ENCODE peak calls at places on chromosomes 3 and 15, in eight cellular contexts. E is HCEC 1CT; I is brain microvascular endothelial cell; Z is H9; G is stimulated activated CD4-positive, alpha-beta T cell treated with anti-CD3 and anti-CD28 coated beads, Interleukin-4, amount 100 ng/mL, for 1 hour; M is T-helper 2 cell treated with Interferon-gamma antibody and Interleukin-4, amounts not matched to agents 5 μg/mL and 100 μg/mL, for 36 hours; F is NCI-H510A treated with DMSO at 0.1 percent for 48 hours; S is T-cell. K is an unnamed sample.

GRCh38 chr3:108334698-108335097 is 38.4 kb downstream of the HHLA2 start:
- DNase-seq in M (no peak), G (no peak), I (no peak), E (no peak), F (no peak), S (no peak), Z (no peak), K (no peak)

GRCh38 chr3:105523496-105523895 is 156.8 kb downstream of the ALCAM start:
- DNase-seq in G (no peak), I (no peak), Z (no peak), M (no peak), E (peak; percentile 49), S (no peak), F (no peak), K (no peak)

GRCh38 chr3:172138792-172139507 is 99.6 kb downstream of the FNDC3B start:
- DNase-seq in I (peak; percentile 65), S (no peak), G (peak; percentile 10), E (peak; percentile 42), F (no peak), Z (no peak), M (peak; percentile 21), K (no peak)

GRCh38 chr3:83849331-83849730 is 1109.5 kb upstream of the CADM2 start:
- DNase-seq in G (no peak), S (no peak), Z (no peak), I (no peak), M (no peak), F (no peak), E (no peak), K (no peak)

GRCh38 chr3:124250053-124250452 is 258.1 kb upstream of the ROPN1 start:
- DNase-seq in F (no peak), I (no peak), M (no peak), G (no peak), Z (no peak), S (no peak), E (no peak), K (no peak)

GRCh38 chr15:98713585-98714001 is 65.3 kb downstream of the IGF1R start:
- DNase-seq in E (no peak), M (peak; percentile 5), F (no peak), Z (no peak), I (no peak), S (no peak), G (no peak), K (no peak)

GRCh38 chr3:170802164-170803151 is 67.5 kb downstream of the RPL22L1 start:
- DNase-seq in I (peak; percentile 87), Z (no peak), M (no peak), S (no peak), G (no peak), F (no peak), E (peak; percentile 99), K (no peak)

GRCh38 chr15:99556010-99556409 is 9.8 kb upstream of the MEF2A start:
- DNase-seq in E (no peak), M (no peak), Z (no peak), F (no peak), G (no peak), I (no peak), S (no peak), K (no peak)

GRCh38 chr15:100183921-100184480 is 157.8 kb downstream of the ADAMTS17 start:
- DNase-seq in I (no peak), M (no peak), G (no peak), E (no peak), Z (no peak), S (no peak), F (no peak), K (peak; percentile 22)

GRCh38 chr15:35496585-35496984 is 49.4 kb downstream of the DPH6 start:
- DNase-seq in E (no peak), F (no peak), Z (no peak), I (no peak), G (no peak), M (no peak), S (no peak), K (no peak)

GRCh38 chr15:39976291-39977274 is 42.7 kb downstream of the EIF2AK4 start:
- DNase-seq in Z (peak; percentile 79), M (no peak), G (no peak), F (peak; percentile 47), S (no peak), I (peak; percentile 12), E (peak; percentile 65), K (no peak)

GRCh38 chr15:55267401-55268053 is 22.1 kb downstream of the RAB27A start:
- DNase-seq in G (peak; percentile 44), M (peak; percentile 65), E (no peak), I (no peak), S (peak; percentile 75), Z (no peak), F (no peak), K (peak; percentile 81)

GRCh38 chr3:115974940-115975339 is 351.6 kb downstream of the GAP43 start:
- DNase-seq in Z (no peak), F (no peak), M (no peak), S (no peak), E (peak; percentile 18), G (no peak), I (no peak), K (no peak)

GRCh38 chr3:66812126-66812525 is 186.0 kb upstream of the KBTBD8 start:
- DNase-seq in S (no peak), E (peak; percentile 78), G (no peak), I (peak; percentile 17), F (no peak), Z (no peak), M (no peak), K (no peak)

GRCh38 chr3:129313983-129314756 is 35.5 kb downstream of the HMCES start:
- DNase-seq in Z (peak; percentile 42), S (no peak), M (no peak), E (peak; percentile 53), G (no peak), F (no peak), I (no peak), K (no peak)

K was measured in activated CD8-positive, alpha-beta memory T cell treated with anti-CD3 and anti-CD28 coated beads, Interleukin-2, amount 50 U/mL, for 48 hours.